ENCODE peak calls at places on chromosomes 16 and 17, in five cellular contexts. E is H9, Q is right lobe of liver, R is NCI-H2029 treated with DMSO at 0.1 percent for 48 hours, H is T-helper 2 cell. C is an unnamed sample.

GRCh38 chr17:47895254-47895855 is 681 bp upstream of the SP2 start:
- DNase-seq in H (no peak), R (peak; percentile 3), Q (no peak), E (no peak), C (no peak)

GRCh38 chr16:51888021-51888420 is 658.9 kb downstream of the TOX3 start:
- DNase-seq in H (no peak), E (no peak), R (no peak), Q (no peak), C (no peak)

GRCh38 chr16:79639576-79640311 is 39.2 kb upstream of the MAF start:
- DNase-seq in Q (no peak), H (no peak), R (no peak), E (no peak), C (peak; percentile 30)

GRCh38 chr16:2039286-2040030 is 8.2 kb downstream of the NTHL1 start:
- DNase-seq in R (peak; percentile 41), E (no peak), H (no peak), Q (peak; percentile 97), C (no peak)

GRCh38 chr16:77387075-77387474 is 47.8 kb downstream of the ADAMTS18 start:
- DNase-seq in H (no peak), Q (no peak), R (no peak), E (no peak), C (no peak)

GRCh38 chr16:3179651-3180050 is 8.4 kb upstream of the OR1F1 start:
- DNase-seq in H (no peak), Q (no peak), E (no peak), R (no peak), C (no peak)

GRCh38 chr16:49834496-49835009 is 21.4 kb downstream of the ZNF423 start:
- DNase-seq in E (no peak), H (no peak), R (no peak), Q (no peak), C (peak; percentile 72)

GRCh38 chr17:15342460-15342859 is 1.1 kb upstream of the TEKT3 start:
- DNase-seq in E (no peak), Q (no peak), R (no peak), H (no peak), C (no peak)

GRCh38 chr16:88479795-88480760 is 27.0 kb downstream of the ZFPM1 start:
- DNase-seq in H (no peak), E (no peak), Q (no peak), R (no peak), C (no peak)

GRCh38 chr17:72634621-72635020 is 457.9 kb downstream of the SLC39A11 start:
- DNase-seq in R (peak; percentile 5), E (no peak), H (no peak), Q (no peak), C (no peak)

GRCh38 chr17:12545877-12546513 is 119.7 kb upstream of the MYOCD start:
- DNase-seq in H (no peak), Q (no peak), E (peak; percentile 77), R (no peak), C (peak; percentile 65)

GRCh38 chr17:47698749-47699535 is 5.0 kb downstream of the TBKBP1 start:
- DNase-seq in R (peak; percentile 18), H (peak; percentile 60), Q (peak; percentile 61), E (peak; percentile 88), C (peak; percentile 79)

GRCh38 chr16:83967838-83968482 is at the start of gene NECAB2:
- DNase-seq in R (no peak), H (no peak), E (no peak), Q (no peak), C (no peak)

GRCh38 chr16:85765273-85765672 is 14.4 kb upstream of the C16orf74 start:
- DNase-seq in H (no peak), E (no peak), R (no peak), Q (no peak), C (no peak)

GRCh38 chr17:70555723-70556122 is 386.4 kb downstream of the KCNJ2 start:
- DNase-seq in R (no peak), Q (no peak), H (no peak), E (no peak), C (no peak)

GRCh38 chr17:38883592-38884526 is 14.0 kb downstream of the LASP1 start:
- DNase-seq in E (peak; percentile 71), H (no peak), Q (no peak), R (no peak), C (peak; percentile 91)

GRCh38 chr16:11164482-11165270 is 91.3 kb downstream of the SOCS1 start:
- DNase-seq in Q (no peak), R (no peak), E (no peak), H (no peak), C (no peak)

GRCh38 chr16:50235581-50235980 is 30.8 kb upstream of the ADCY7 start:
- DNase-seq in E (no peak), Q (no peak), R (no peak), H (no peak), C (peak; percentile 68)

GRCh38 chr17:47242648-47243047 is 11.0 kb upstream of the ITGB3 start:
- DNase-seq in Q (no peak), H (no peak), E (no peak), R (no peak), C (no peak)

GRCh38 chr16:67641779-67642708 is 2.9 kb upstream of the CARMIL2 start:
- DNase-seq in R (peak; percentile 71), E (no peak), Q (peak; percentile 90), H (no peak), C (no peak)